ENCODE peak calls at places on chromosomes 12 and 14, in six cellular contexts. C is prostate gland, X is upper lobe of left lung, O is H7, G is K562, W is ascending aorta. U is an unnamed sample.
A peak's percentile ranks its signal among the peaks of the same experiment; 100 is the strongest.

GRCh38 chr14:105929327-105930081 is 403.1 kb downstream of the TMEM121 start:
- DNase-seq in W (no peak), O (no peak), G (no peak), X (peak; percentile 65), C (no peak), U (peak; percentile 11)

GRCh38 chr14:106808907-106809306 is 1282.5 kb downstream of the TMEM121 start:
- DNase-seq in W (no peak), C (no peak), X (no peak), O (no peak), G (no peak), U (no peak)

GRCh38 chr12:49705479-49706267 is 1.5 kb downstream of the FMNL3 start:
- DNase-seq in G (peak; percentile 53), W (peak; percentile 24), C (no peak), X (no peak), O (peak; percentile 37), U (peak; percentile 44)

GRCh38 chr14:35365130-35366047 is 39.2 kb downstream of the NFKBIA start:
- DNase-seq in X (peak; percentile 43), G (peak; percentile 82), O (peak; percentile 15), W (peak; percentile 87), C (no peak), U (peak; percentile 61)

GRCh38 chr14:95533391-95533821 is 1.4 kb upstream of the GLRX5 start:
- DNase-seq in C (no peak), X (no peak), O (no peak), W (no peak), G (peak; percentile 66), U (no peak)

GRCh38 chr12:65643595-65644386 is 180.5 kb upstream of the HMGA2 start:
- DNase-seq in O (no peak), X (no peak), W (no peak), C (no peak), G (peak; percentile 54), U (no peak)

GRCh38 chr12:57896437-57897201 is 44.7 kb upstream of the ATP23 start:
- DNase-seq in X (peak; percentile 90), G (no peak), C (peak; percentile 67), W (no peak), O (peak; percentile 88), U (peak; percentile 86)

GRCh38 chr12:90858261-90858660 is 96.7 kb downstream of the CCER1 start:
- DNase-seq in X (no peak), C (peak; percentile 26), G (no peak), W (no peak), O (no peak), U (no peak)

GRCh38 chr12:89162704-89163261 is 189.5 kb downstream of the DUSP6 start:
- DNase-seq in X (no peak), O (no peak), C (peak; percentile 18), W (peak; percentile 16), G (peak; percentile 30), U (peak; percentile 73)

GRCh38 chr12:120175062-120175461 is 19.5 kb downstream of the GCN1 start:
- DNase-seq in G (no peak), O (no peak), C (no peak), W (no peak), X (no peak), U (no peak)
- H3K36me3 ChIP-seq in G (peaks cover 97% of the 10 kb centered on the region), O (peaks cover 59% of the 10 kb centered on the region), C (peaks cover 21% of the 10 kb centered on the region), W (peaks cover 93% of the 10 kb centered on the region), X (peaks cover 100% of the 10 kb centered on the region), U (peaks cover 100% of the 10 kb centered on the region)

GRCh38 chr14:45091696-45092095 is 7.8 kb downstream of the PRPF39 start:
- DNase-seq in C (no peak), G (no peak), W (no peak), X (no peak), O (no peak), U (no peak)
- H3K36me3 ChIP-seq in C (no peaks in the 10 kb centered on the region), G (peaks cover 33% of the 10 kb centered on the region), W (peaks cover 7% of the 10 kb centered on the region), X (peaks cover 17% of the 10 kb centered on the region), O (peaks cover 7% of the 10 kb centered on the region), U (peaks cover 16% of the 10 kb centered on the region)

GRCh38 chr12:101231626-101232025 is 21.6 kb upstream of the SLC5A8 start:
- DNase-seq in C (no peak), G (no peak), O (no peak), W (no peak), X (no peak), U (no peak)

GRCh38 chr12:101229841-101230241 is 19.8 kb upstream of the SLC5A8 start:
- DNase-seq in O (no peak), X (no peak), G (no peak), W (no peak), C (no peak), U (no peak)

GRCh38 chr12:101235686-101236085 is 25.6 kb upstream of the SLC5A8 start:
- DNase-seq in W (no peak), G (no peak), X (no peak), O (no peak), C (no peak), U (no peak)

GRCh38 chr12:101230547-101230946 is 20.5 kb upstream of the SLC5A8 start:
- DNase-seq in W (no peak), G (no peak), O (no peak), X (no peak), C (no peak), U (no peak)
- H3K36me3 ChIP-seq in W (no peaks in the 10 kb centered on the region), G (no peaks in the 10 kb centered on the region), O (no peaks in the 10 kb centered on the region), X (no peaks in the 10 kb centered on the region), C (no peaks in the 10 kb centered on the region), U (no peaks in the 10 kb centered on the region)

DNA sequence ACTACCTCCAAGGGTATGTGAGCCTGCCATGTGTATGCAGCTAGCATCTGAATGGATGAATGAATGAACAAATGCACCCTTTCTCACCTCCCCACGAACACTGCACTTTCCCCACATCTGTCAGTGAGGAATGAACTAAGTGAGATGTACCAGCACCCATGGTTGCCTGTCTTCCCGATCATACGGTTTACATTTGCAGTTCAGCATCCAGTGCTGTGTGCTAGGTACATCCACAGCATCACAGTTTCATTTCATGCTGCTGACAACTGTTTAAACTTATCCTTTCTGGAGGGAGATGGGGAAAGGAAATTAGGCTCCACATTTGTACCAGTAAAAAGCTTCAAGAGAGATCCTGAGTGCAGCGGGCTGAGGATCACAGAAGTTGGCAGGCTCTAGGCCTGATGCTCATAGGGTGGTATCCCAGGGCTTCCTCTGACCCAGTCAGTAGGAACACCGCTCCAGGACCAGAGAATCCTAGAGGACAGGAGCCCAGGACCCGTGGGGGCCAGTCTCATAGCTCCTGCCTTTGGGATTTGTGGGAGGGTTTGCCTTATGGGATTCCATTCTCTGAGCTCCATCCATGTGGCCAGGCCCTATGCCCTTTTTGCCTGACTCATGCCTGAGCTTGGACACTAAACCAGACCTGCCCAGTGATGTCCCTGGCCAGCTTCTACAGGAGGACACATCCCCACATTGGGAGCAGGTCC is 294.5 kb downstream of the CACNA1C start:
- DNase-seq in W (no peak), O (no peak), G (no peak), X (no peak), C (no peak), U (no peak)
- H3K36me3 ChIP-seq in W (no peaks in the 10 kb centered on the region), O (no peaks in the 10 kb centered on the region), G (no peaks in the 10 kb centered on the region), X (no peaks in the 10 kb centered on the region), C (no peaks in the 10 kb centered on the region), U (no peaks in the 10 kb centered on the region)

DNA sequence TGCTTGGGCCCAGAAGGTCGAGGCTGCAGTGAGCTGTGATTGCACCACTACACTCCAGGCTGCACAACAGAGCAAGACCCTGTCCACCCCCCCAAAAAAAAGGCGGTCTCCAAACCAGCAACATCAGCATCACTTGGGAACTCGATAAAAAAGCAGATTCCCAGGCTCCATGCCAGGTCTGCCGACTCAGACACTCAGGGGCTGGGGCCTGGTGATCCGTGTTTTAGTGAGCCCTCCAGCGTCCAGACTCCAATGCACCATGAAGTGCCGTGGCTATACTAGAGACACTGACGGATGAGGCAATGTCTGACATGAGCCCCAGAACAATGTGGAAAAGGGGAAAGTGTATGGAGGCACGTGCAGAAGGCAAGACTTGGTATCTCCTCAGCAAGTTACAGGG is 28.8 kb downstream of the SCARB1 start:
- DNase-seq in X (no peak), W (no peak), C (no peak), G (no peak), O (no peak), U (no peak)
- H3K36me3 ChIP-seq in X (no peaks in the 10 kb centered on the region), W (no peaks in the 10 kb centered on the region), C (no peaks in the 10 kb centered on the region), G (peaks cover 51% of the 10 kb centered on the region), O (no peaks in the 10 kb centered on the region), U (no peaks in the 10 kb centered on the region)

GRCh38 chr12:121000530-121000929 is 15.8 kb downstream of the C12orf43 start:
- DNase-seq in X (no peak), O (peak; percentile 21), C (no peak), W (no peak), G (no peak), U (no peak)
- H3K36me3 ChIP-seq in X (peaks cover 41% of the 10 kb centered on the region), O (peaks cover 12% of the 10 kb centered on the region), C (no peaks in the 10 kb centered on the region), W (peaks cover 32% of the 10 kb centered on the region), G (peaks cover 21% of the 10 kb centered on the region), U (peaks cover 25% of the 10 kb centered on the region)

DNA sequence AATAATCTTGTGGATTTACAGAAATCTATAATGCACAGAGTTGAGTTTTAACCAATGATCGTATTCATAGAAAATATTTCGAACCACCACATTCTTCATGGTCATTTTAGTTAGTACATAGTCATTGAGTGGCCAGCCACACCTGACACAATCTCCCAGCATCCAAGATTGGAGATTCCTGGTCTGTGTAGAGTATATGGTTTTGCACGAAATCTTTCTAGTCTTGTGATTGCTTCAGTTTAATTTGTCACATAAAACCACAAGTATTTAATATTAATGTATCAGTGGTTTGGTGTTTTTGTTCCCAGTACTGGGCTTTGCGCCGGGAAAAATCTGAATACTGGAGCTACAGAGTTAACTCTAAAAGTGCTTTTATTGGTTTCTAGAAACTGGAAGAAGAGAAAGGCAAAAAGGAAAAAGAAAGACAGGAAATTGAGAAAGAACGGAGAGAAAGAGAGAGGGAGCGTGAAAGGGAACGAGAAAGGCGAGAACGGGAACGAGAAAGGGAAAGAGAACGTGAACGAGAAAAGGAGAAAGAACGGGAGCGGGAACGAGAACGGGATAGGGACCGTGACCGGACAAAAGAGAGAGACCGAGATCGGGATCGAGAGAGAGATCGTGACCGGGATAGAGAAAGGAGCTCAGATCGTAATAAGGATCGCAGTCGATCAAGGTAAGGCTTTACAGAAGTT is 33.4 kb upstream of the PSEN1 start:
- DNase-seq in X (no peak), W (no peak), G (no peak), C (no peak), O (no peak), U (no peak)
- H3K36me3 ChIP-seq in X (peaks cover 98% of the 10 kb centered on the region), W (peaks cover 71% of the 10 kb centered on the region), G (peaks cover 93% of the 10 kb centered on the region), C (peaks cover 3% of the 10 kb centered on the region), O (peaks cover 43% of the 10 kb centered on the region), U (peaks cover 98% of the 10 kb centered on the region)

DNA sequence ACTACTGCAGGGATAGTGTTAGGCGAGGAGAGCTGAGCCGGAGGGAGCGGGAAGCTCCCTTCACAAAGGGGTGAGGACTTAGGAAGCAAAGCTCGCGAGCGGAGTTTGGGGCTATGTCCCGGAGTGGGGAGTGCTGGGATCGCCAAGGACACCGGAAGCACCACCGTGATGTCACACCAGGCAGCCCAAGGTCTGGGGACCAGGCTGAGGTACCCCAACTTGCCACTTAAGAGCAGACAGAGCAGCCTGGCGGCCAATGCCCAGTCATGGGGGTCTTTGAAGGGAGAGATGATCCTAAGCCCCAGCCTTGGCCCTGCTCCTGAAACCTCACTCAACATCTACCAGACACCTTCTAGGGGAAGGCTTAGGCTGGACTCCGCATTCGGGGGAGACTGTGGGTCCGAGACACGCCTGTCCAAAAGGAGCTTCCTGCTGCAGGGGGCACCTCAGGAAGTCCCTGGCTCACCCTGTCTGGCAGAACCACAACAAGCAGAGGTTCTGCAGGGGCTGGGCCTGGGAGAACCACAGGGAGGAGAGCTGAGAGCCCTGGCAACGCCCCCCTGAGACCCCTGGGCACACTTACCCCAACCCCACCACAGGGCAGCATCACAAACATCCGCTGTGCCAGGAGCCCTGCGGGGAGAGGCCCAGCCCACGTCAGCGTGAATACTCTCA is 17.8 kb downstream of the SLC48A1 start:
- DNase-seq in W (no peak), C (no peak), X (no peak), O (no peak), G (no peak), U (peak; percentile 24)
- H3K36me3 ChIP-seq in W (peaks cover 98% of the 10 kb centered on the region), C (peaks cover 30% of the 10 kb centered on the region), X (peaks cover 100% of the 10 kb centered on the region), O (peaks cover 54% of the 10 kb centered on the region), G (peaks cover 100% of the 10 kb centered on the region), U (peaks cover 100% of the 10 kb centered on the region)